ENCODE peak calls at places on chromosomes 2 and 18, in nine cellular contexts. N, Z, Q, F, O, R, X, Y and D are unnamed samples.

GRCh38 chr2:187188783-187189631 is 259.0 kb downstream of the CALCRL start:
- DNase-seq in N (no peak), Q (no peak), F (no peak), Z (no peak), X (no peak), O (no peak), Y (no peak), R (no peak), D (no peak)

GRCh38 chr2:53958443-53958842 is 12.3 kb downstream of the PSME4 start:
- DNase-seq in N (no peak), F (no peak), O (no peak), Z (no peak), Q (no peak), R (no peak), X (no peak), Y (no peak), D (no peak)

GRCh38 chr2:192004188-192004963 is 157.5 kb upstream of the CAVIN2 start:
- DNase-seq in R (no peak), Q (no peak), N (no peak), Y (no peak), X (no peak), Z (no peak), F (no peak), O (no peak), D (no peak)

GRCh38 chr2:118371500-118371899 is 283.2 kb downstream of the INSIG2 start:
- DNase-seq in Q (no peak), Y (peak), X (no peak), F (peak), O (no peak), R (peak), N (no peak), Z (no peak), D (peak)

GRCh38 chr2:184597996-184598312 is 375 bp upstream of the ZNF804A start:
- DNase-seq in N (no peak), F (no peak), O (no peak), Q (no peak), X (no peak), Z (no peak), Y (no peak), R (peak), D (no peak)

GRCh38 chr18:54774971-54775665 is 53.2 kb upstream of the RAB27B start:
- DNase-seq in F (peak), N (no peak), R (no peak), Q (no peak), Z (no peak), X (no peak), O (no peak), Y (no peak), D (no peak)

GRCh38 chr2:196601430-196602306 is 37.8 kb upstream of the CCDC150 start:
- DNase-seq in Z (no peak), Y (peak), F (peak), N (peak), O (no peak), Q (no peak), R (no peak), X (no peak), D (peak)

GRCh38 chr2:213846856-213847255 is 562.6 kb downstream of the SPAG16 start:
- DNase-seq in N (no peak), F (no peak), Y (no peak), X (no peak), R (no peak), Z (no peak), O (no peak), Q (no peak), D (no peak)

GRCh38 chr2:97654324-97654723 is 8.5 kb downstream of the COX5B start:
- DNase-seq in F (no peak), Z (no peak), O (no peak), Y (no peak), N (no peak), Q (no peak), R (no peak), X (no peak), D (no peak)

GRCh38 chr18:48674758-48675157 is 135.9 kb downstream of the CTIF start:
- DNase-seq in F (no peak), X (no peak), Q (no peak), O (no peak), R (no peak), Z (no peak), Y (no peak), N (no peak), D (no peak)

GRCh38 chr2:69149631-69150215 is 136.7 kb downstream of the ANTXR1 start:
- DNase-seq in N (peak), Y (peak), F (peak), X (no peak), O (no peak), R (no peak), Z (no peak), Q (no peak), D (peak)

GRCh38 chr2:132550285-132550684 is 119.7 kb downstream of the LYPD1 start:
- DNase-seq in Y (peak), N (no peak), Q (no peak), Z (no peak), X (no peak), F (peak), R (no peak), O (no peak), D (peak)

GRCh38 chr2:96159084-96159830 is 14.0 kb upstream of the DUSP2 start:
- DNase-seq in X (peak), O (no peak), N (no peak), R (peak), Q (no peak), Z (peak), F (no peak), Y (peak), D (no peak)

GRCh38 chr18:2898131-2898640 is 51.4 kb downstream of the EMILIN2 start:
- DNase-seq in O (no peak), Q (no peak), N (peak), F (no peak), X (no peak), Y (peak), Z (no peak), R (no peak), D (peak)

GRCh38 chr2:173884403-173884802 is 80.8 kb downstream of the SP3 start:
- DNase-seq in F (peak), N (peak), Q (no peak), X (peak), O (peak), Z (peak), Y (peak), R (peak), D (no peak)

GRCh38 chr18:22032392-22032961 is 136.9 kb upstream of the GATA6 start:
- DNase-seq in N (no peak), O (no peak), R (no peak), F (peak), Y (peak), Z (no peak), Q (no peak), X (no peak), D (peak)

GRCh38 chr2:169961911-169962310 is 134.7 kb downstream of the UBR3 start:
- DNase-seq in O (no peak), Q (no peak), Z (no peak), F (peak), R (no peak), N (no peak), Y (no peak), X (no peak), D (no peak)

GRCh38 chr2:197944416-197944815 is 140.0 kb downstream of the PLCL1 start:
- DNase-seq in Z (no peak), F (peak), X (no peak), R (no peak), N (no peak), Q (no peak), Y (no peak), O (no peak), D (no peak)